ENCODE peak calls at places on chromosome 20, in five cellular contexts. One of them, this sample, is unnamed.

GRCh38 chr20:4966826-4967751 is 34.2 kb downstream of the SLC23A2 start:
- DNase-seq in ELR: no peak
- DNase-seq in SK-N-SH: peak
- DNase-seq in effector memory CD4-positive, alpha-beta T cell: no peak
- DNase-seq in SW 1271: no peak
- DNase-seq in this sample: no peak

GRCh38 chr20:21183722-21184121 is 57.8 kb downstream of the KIZ start:
- DNase-seq in ELR: peak
- DNase-seq in SK-N-SH: no peak
- DNase-seq in effector memory CD4-positive, alpha-beta T cell: no peak
- DNase-seq in SW 1271: no peak
- DNase-seq in this sample: peak

GRCh38 chr20:13211956-13212618 is 9.0 kb upstream of the ISM1 start:
- DNase-seq in ELR: no peak
- DNase-seq in SK-N-SH: no peak
- DNase-seq in effector memory CD4-positive, alpha-beta T cell: no peak
- DNase-seq in SW 1271: no peak
- DNase-seq in this sample: no peak

GRCh38 chr20:539848-540247 is 3.7 kb downstream of the CSNK2A1 start:
- DNase-seq in ELR: peak
- DNase-seq in SK-N-SH: no peak
- DNase-seq in effector memory CD4-positive, alpha-beta T cell: no peak
- DNase-seq in SW 1271: peak
- DNase-seq in this sample: peak

GRCh38 chr20:46348972-46349741 is 40.9 kb upstream of the CDH22 start:
- DNase-seq in ELR: peak
- DNase-seq in SK-N-SH: peak
- DNase-seq in effector memory CD4-positive, alpha-beta T cell: no peak
- DNase-seq in SW 1271: peak
- DNase-seq in this sample: peak

GRCh38 chr20:49583669-49584417 is 15.9 kb upstream of the PTGIS start:
- DNase-seq in ELR: peak
- DNase-seq in SK-N-SH: no peak
- DNase-seq in effector memory CD4-positive, alpha-beta T cell: no peak
- DNase-seq in SW 1271: peak
- DNase-seq in this sample: peak

GRCh38 chr20:49766979-49767419 is 45.6 kb upstream of the SLC9A8 start:
- DNase-seq in ELR: no peak
- DNase-seq in SK-N-SH: no peak
- DNase-seq in effector memory CD4-positive, alpha-beta T cell: no peak
- DNase-seq in SW 1271: no peak
- DNase-seq in this sample: no peak

GRCh38 chr20:24837721-24838456 is 111.2 kb upstream of the CST7 start:
- DNase-seq in ELR: peak
- DNase-seq in SK-N-SH: no peak
- DNase-seq in effector memory CD4-positive, alpha-beta T cell: no peak
- DNase-seq in SW 1271: no peak
- DNase-seq in this sample: peak

GRCh38 chr20:44552950-44553908 is 29.1 kb upstream of the PKIG start:
- DNase-seq in ELR: peak
- DNase-seq in SK-N-SH: no peak
- DNase-seq in effector memory CD4-positive, alpha-beta T cell: no peak
- DNase-seq in SW 1271: peak
- DNase-seq in this sample: peak

GRCh38 chr20:33539129-33539528 is 49.2 kb downstream of the CBFA2T2 start:
- DNase-seq in ELR: peak
- DNase-seq in SK-N-SH: no peak
- DNase-seq in effector memory CD4-positive, alpha-beta T cell: no peak
- DNase-seq in SW 1271: no peak
- DNase-seq in this sample: peak

GRCh38 chr20:24589381-24589780 is 120.0 kb downstream of the SYNDIG1 start:
- DNase-seq in ELR: no peak
- DNase-seq in SK-N-SH: peak
- DNase-seq in effector memory CD4-positive, alpha-beta T cell: no peak
- DNase-seq in SW 1271: no peak
- DNase-seq in this sample: no peak

GRCh38 chr20:32968833-32969241 is 35.4 kb downstream of the SUN5 start:
- DNase-seq in ELR: no peak
- DNase-seq in SK-N-SH: no peak
- DNase-seq in effector memory CD4-positive, alpha-beta T cell: no peak
- DNase-seq in SW 1271: no peak
- DNase-seq in this sample: no peak

GRCh38 chr20:35478804-35479472 is 23.5 kb downstream of the CEP250 start:
- DNase-seq in ELR: peak
- DNase-seq in SK-N-SH: no peak
- DNase-seq in effector memory CD4-positive, alpha-beta T cell: no peak
- DNase-seq in SW 1271: no peak
- DNase-seq in this sample: no peak

GRCh38 chr20:6956056-6956455 is 188.6 kb downstream of the BMP2 start:
- DNase-seq in ELR: no peak
- DNase-seq in SK-N-SH: no peak
- DNase-seq in effector memory CD4-positive, alpha-beta T cell: no peak
- DNase-seq in SW 1271: no peak
- DNase-seq in this sample: no peak

This sample was measured in EH.